ENCODE peak calls at places on chromosome 22, in ten cellular contexts. I is suprapubic skin; O is AG10803; F is astrocyte of the cerebellum; K is HFF-Myc; R is CD8-positive, alpha-beta T cell; J is lower leg skin; P is astrocyte of the spinal cord; N is left ventricle myocardium inferior; Z is cardiac fibroblast. G is an unnamed sample.
A peak's percentile ranks its signal among the peaks of the same experiment; 100 is the strongest.

GRCh38 chr22:28817919-28818859 is 17.8 kb upstream of the XBP1 start:
- DNase-seq in O (no peak), N (no peak), K (no peak), Z (no peak), R (no peak), F (no peak), P (no peak), J (no peak), I (no peak), G (no peak)

GRCh38 chr22:24954114-24954463 is 1.6 kb downstream of the KIAA1671 start:
- DNase-seq in F (no peak), O (no peak), R (no peak), Z (no peak), P (no peak), N (no peak), I (no peak), K (no peak), J (no peak), G (no peak)

GRCh38 chr22:41445171-41446056 is 1.2 kb downstream of the TOB2 start:
- DNase-seq in F (no peak), P (peak; percentile 24), I (no peak), K (no peak), J (no peak), N (peak; percentile 44), R (peak; percentile 33), O (no peak), Z (peak; percentile 26), G (no peak)

GRCh38 chr22:22553735-22554134 is 5.3 kb downstream of the PRAME start:
- DNase-seq in N (no peak), K (no peak), I (no peak), R (no peak), O (no peak), Z (no peak), F (no peak), P (no peak), J (no peak), G (no peak)

GRCh38 chr22:20039683-20040325 is 18.9 kb downstream of the TANGO2 start:
- DNase-seq in N (no peak), R (no peak), P (no peak), K (no peak), O (no peak), J (no peak), I (no peak), Z (no peak), F (no peak), G (no peak)

GRCh38 chr22:23533771-23534191 is 46.3 kb downstream of the IGLL1 start:
- DNase-seq in R (no peak), K (no peak), F (no peak), I (no peak), P (no peak), Z (no peak), J (no peak), O (no peak), N (no peak), G (no peak)

GRCh38 chr22:31646186-31647019 is 15.6 kb downstream of the PISD start:
- DNase-seq in P (peak; percentile 95), N (no peak), Z (peak; percentile 97), J (no peak), O (peak; percentile 98), K (peak; percentile 95), I (no peak), R (no peak), F (peak; percentile 98), G (peak; percentile 99)

GRCh38 chr22:24685804-24686203 is 82.8 kb downstream of the GGT1 start:
- DNase-seq in J (no peak), I (no peak), Z (no peak), K (no peak), N (peak; percentile 36), O (no peak), R (no peak), P (no peak), F (peak; percentile 6), G (no peak)

GRCh38 chr22:43439368-43440102 is 27.7 kb downstream of the MPPED1 start:
- DNase-seq in K (no peak), N (no peak), O (no peak), F (no peak), R (no peak), P (no peak), J (no peak), Z (no peak), I (no peak), G (no peak)

GRCh38 chr22:42742940-42743339 is 22.3 kb upstream of the A4GALT start:
- DNase-seq in P (no peak), R (no peak), J (no peak), F (no peak), K (no peak), N (peak; percentile 64), I (no peak), Z (peak; percentile 60), O (peak; percentile 61), G (no peak)

GRCh38 chr22:26725012-26725676 is 67.8 kb downstream of the MIAT start:
- DNase-seq in P (no peak), N (no peak), R (no peak), O (peak; percentile 66), K (no peak), J (peak; percentile 1), I (no peak), F (no peak), Z (no peak), G (no peak)

GRCh38 chr22:22465782-22466181 is 42.8 kb downstream of the ZNF280B start:
- DNase-seq in J (no peak), I (no peak), O (no peak), R (no peak), N (no peak), P (no peak), F (no peak), K (no peak), Z (peak; percentile 22), G (no peak)

GRCh38 chr22:26585104-26585790 is 4.7 kb downstream of the TPST2 start:
- DNase-seq in O (peak; percentile 86), P (peak; percentile 79), N (peak; percentile 78), R (no peak), J (peak; percentile 89), F (peak; percentile 19), K (no peak), Z (peak; percentile 66), I (no peak), G (peak; percentile 44)

GRCh38 chr22:45863981-45864751 is 112.8 kb downstream of the WNT7B start:
- DNase-seq in Z (peak; percentile 59), O (peak; percentile 61), I (peak; percentile 71), P (peak; percentile 82), N (peak; percentile 73), J (peak; percentile 91), F (peak; percentile 62), R (peak; percentile 52), K (peak; percentile 14), G (no peak)

GRCh38 chr22:48885919-48886305 is 941.8 kb downstream of the BRD1 start:
- DNase-seq in I (no peak), O (no peak), P (no peak), F (no peak), Z (no peak), K (no peak), N (peak; percentile 3), J (no peak), R (no peak), G (no peak)

DNA sequence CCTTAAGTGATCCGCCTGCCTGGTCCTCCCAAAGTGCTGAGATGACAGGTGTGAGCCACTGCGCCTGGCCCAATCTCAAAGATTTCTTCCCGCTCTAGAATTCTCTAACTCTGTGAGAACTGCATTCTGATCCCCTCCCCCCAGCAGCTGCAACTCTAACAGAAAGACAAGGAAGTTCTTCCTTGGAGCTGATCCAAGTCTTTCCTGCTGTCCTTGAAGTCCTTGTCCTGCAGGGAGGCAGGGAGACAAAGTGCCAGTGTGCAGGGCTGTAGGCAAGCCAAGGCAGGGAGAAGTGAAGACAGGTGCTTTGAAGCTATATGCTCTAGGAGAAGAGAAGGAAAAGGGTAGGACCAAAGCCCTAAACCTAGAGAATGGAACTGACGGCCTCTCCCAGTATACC is 9.5 kb upstream of the GGA1 start:
- DNase-seq in O (no peak), N (no peak), I (no peak), K (no peak), Z (no peak), J (no peak), R (no peak), F (no peak), P (no peak), G (no peak)
- TF ChIP-seq CTCF in O (no peak), N (no peak), I (no peak), K (no peak), Z (no peak), J (no peak), R (no peak), F (no peak), P (no peak), G (no peak)

GRCh38 chr22:47762141-47762540 is 999.7 kb downstream of the TBC1D22A start:
- DNase-seq in Z (no peak), I (no peak), K (no peak), R (no peak), O (no peak), J (peak; percentile 58), P (no peak), F (no peak), N (no peak), G (no peak)

GRCh38 chr22:47768027-47768426 is 1005.6 kb downstream of the TBC1D22A start:
- DNase-seq in N (no peak), R (no peak), K (no peak), I (no peak), J (no peak), O (no peak), P (no peak), Z (no peak), F (no peak), G (no peak)

GRCh38 chr22:47765757-47766156 is 1003.3 kb downstream of the TBC1D22A start:
- DNase-seq in R (no peak), K (no peak), Z (no peak), F (no peak), P (no peak), I (no peak), N (no peak), O (no peak), J (no peak), G (no peak)

GRCh38 chr22:47769652-47770051 is 1007.2 kb downstream of the TBC1D22A start:
- DNase-seq in N (no peak), O (no peak), F (no peak), R (no peak), J (peak; percentile 53), P (no peak), Z (no peak), I (no peak), K (no peak), G (no peak)

GRCh38 chr22:47767403-47767802 is 1005.0 kb downstream of the TBC1D22A start:
- DNase-seq in J (no peak), F (no peak), R (no peak), N (no peak), O (no peak), P (no peak), I (no peak), Z (no peak), K (no peak), G (no peak)
- H3K4me3 ChIP-seq in J (no peak overlapping the region), F (no peak overlapping the region), R (no peak overlapping the region), N (no peak overlapping the region), O (no peak overlapping the region), P (no peak overlapping the region), I (no peak overlapping the region), Z (no peak overlapping the region), K (no peak overlapping the region), G (no peak overlapping the region)

GRCh38 chr22:50316114-50317065 is 8.9 kb upstream of the PLXNB2 start:
- DNase-seq in I (no peak), N (no peak), P (no peak), J (no peak), K (no peak), Z (no peak), F (no peak), R (no peak), O (no peak), G (no peak)
- TF ChIP-seq CTCF in I (no peak), N (no peak), P (no peak), J (no peak), K (no peak), Z (no peak), F (no peak), R (no peak), O (no peak), G (no peak)

GRCh38 chr22:38228873-38229740 is 27.3 kb downstream of the MAFF start:
- DNase-seq in I (peak; percentile 87), R (no peak), Z (peak; percentile 92), P (peak; percentile 72), O (peak; percentile 72), J (peak; percentile 93), K (no peak), N (no peak), F (no peak), G (peak; percentile 34)
- H3K4me3 ChIP-seq in I (no peak overlapping the region), R (no peak overlapping the region), Z (no peak overlapping the region), P (no peak overlapping the region), O (no peak overlapping the region), J (no peak overlapping the region), K (no peak overlapping the region), N (no peak overlapping the region), F (no peak overlapping the region), G (no peak overlapping the region)